ENCODE peak calls at places on chromosomes 11 and 22, in six cellular contexts. G, A, I, M, V and E are unnamed samples.

GRCh38 chr11:116073854-116074837 is 569.9 kb upstream of the CADM1 start:
- DNase-seq in G (no peak), A (no peak), I (no peak), M (no peak), V (no peak), E (no peak)

GRCh38 chr11:58530236-58530635 is 22.3 kb upstream of the OR5B21 start:
- DNase-seq in G (no peak), A (no peak), I (no peak), M (peak), V (peak), E (peak)

GRCh38 chr22:30314918-30315317 is 11.8 kb downstream of the TBC1D10A start:
- DNase-seq in G (peak), A (no peak), I (peak), M (no peak), V (no peak), E (peak)

GRCh38 chr11:134034496-134035381 is 34.1 kb upstream of the JAM3 start:
- DNase-seq in G (no peak), A (no peak), I (no peak), M (no peak), V (no peak), E (no peak)

GRCh38 chr11:76598426-76598839 is 72.1 kb downstream of the LRRC32 start:
- DNase-seq in G (no peak), A (peak), I (peak), M (no peak), V (no peak), E (no peak)

GRCh38 chr22:44994399-44995281 is 15.2 kb downstream of the PHF21B start:
- DNase-seq in G (no peak), A (no peak), I (no peak), M (no peak), V (no peak), E (no peak)

GRCh38 chr11:29564501-29564900 is 452.3 kb downstream of the KCNA4 start:
- DNase-seq in G (no peak), A (no peak), I (no peak), M (no peak), V (no peak), E (no peak)

GRCh38 chr22:19815823-19816290 is 38.8 kb downstream of the GNB1L start:
- DNase-seq in G (no peak), A (no peak), I (no peak), M (no peak), V (no peak), E (no peak)

GRCh38 chr11:105296386-105296785 is 156.8 kb upstream of the CARD18 start:
- DNase-seq in G (no peak), A (no peak), I (no peak), M (no peak), V (no peak), E (no peak)

GRCh38 chr11:59283825-59284772 is 71.4 kb upstream of the MPEG1 start:
- DNase-seq in G (peak), A (peak), I (peak), M (peak), V (peak), E (peak)

GRCh38 chr11:12433571-12434061 is 56.2 kb downstream of the PARVA start:
- DNase-seq in G (no peak), A (peak), I (peak), M (no peak), V (no peak), E (no peak)

GRCh38 chr11:9619004-9619403 is 44.9 kb upstream of the SWAP70 start:
- DNase-seq in G (no peak), A (no peak), I (no peak), M (no peak), V (no peak), E (no peak)

GRCh38 chr11:13594045-13594444 is 74.4 kb upstream of the FAR1 start:
- DNase-seq in G (no peak), A (no peak), I (no peak), M (no peak), V (no peak), E (no peak)

GRCh38 chr11:5689551-5689983 is at the start of gene TRIM22:
- DNase-seq in G (no peak), A (peak), I (peak), M (peak), V (peak), E (peak)

GRCh38 chr22:40128989-40129388 is 48.7 kb upstream of the TNRC6B start:
- DNase-seq in G (no peak), A (no peak), I (no peak), M (no peak), V (no peak), E (no peak)

GRCh38 chr11:57901278-57901677 is 122.4 kb upstream of the OR9Q1 start:
- DNase-seq in G (no peak), A (no peak), I (no peak), M (no peak), V (no peak), E (no peak)

GRCh38 chr11:65663634-65664200 is 1.0 kb upstream of the RELA start:
- DNase-seq in G (no peak), A (peak), I (peak), M (no peak), V (peak), E (no peak)